ENCODE peak calls at places on chromosome X, in ten cellular contexts. L, R, J, Q, K, M, E, Z, N and X are unnamed samples.

GRCh38 chrX:134898450-134898849 is 92.3 kb upstream of the SMIM10 start:
- DNase-seq in N (no peak), Z (no peak), M (no peak), J (no peak), Q (no peak), R (no peak), L (no peak), E (no peak), K (no peak), X (no peak)

GRCh38 chrX:22652596-22652995 is 347.2 kb upstream of the DDX53 start:
- DNase-seq in Q (no peak), R (no peak), K (peak), E (no peak), L (peak), Z (no peak), M (peak), J (peak), N (no peak), X (no peak)

GRCh38 chrX:12013220-12013619 is 125.1 kb upstream of the FRMPD4 start:
- DNase-seq in J (peak), N (no peak), Z (no peak), E (no peak), M (no peak), Q (peak), L (no peak), K (no peak), R (no peak), X (no peak)

GRCh38 chrX:54180403-54180802 is 2.7 kb downstream of the FAM120C start:
- DNase-seq in Z (no peak), J (peak), L (no peak), N (no peak), E (no peak), R (no peak), K (no peak), M (no peak), Q (no peak), X (no peak)

GRCh38 chrX:701673-702072 is 71.1 kb downstream of the SHOX start:
- DNase-seq in K (no peak), J (no peak), R (no peak), E (no peak), Q (no peak), N (no peak), M (no peak), Z (no peak), L (no peak), X (no peak)

GRCh38 chrX:107742754-107743191 is 32.8 kb downstream of the TSC22D3 start:
- DNase-seq in M (no peak), R (no peak), K (no peak), E (no peak), Z (no peak), Q (no peak), L (no peak), N (no peak), J (no peak), X (no peak)

GRCh38 chrX:18574591-18574990 is 97.3 kb downstream of the RS1 start:
- DNase-seq in K (peak), J (peak), Q (no peak), E (no peak), R (no peak), Z (no peak), N (no peak), M (no peak), L (peak), X (no peak)

GRCh38 chrX:68994135-68994882 is 165.5 kb downstream of the EFNB1 start:
- DNase-seq in R (no peak), L (no peak), K (no peak), Z (no peak), Q (no peak), M (no peak), J (no peak), E (no peak), N (peak), X (no peak)

GRCh38 chrX:115952417-115953092 is 218.0 kb upstream of the AGTR2 start:
- DNase-seq in N (no peak), L (no peak), R (peak), Q (no peak), J (no peak), E (no peak), Z (no peak), K (no peak), M (no peak), X (no peak)

GRCh38 chrX:40167240-40168182 is 69.8 kb upstream of the BCOR start:
- DNase-seq in Z (no peak), N (no peak), L (peak), R (peak), E (peak), M (peak), K (no peak), Q (no peak), J (no peak), X (no peak)

GRCh38 chrX:78452356-78452755 is 124.9 kb upstream of the CYSLTR1 start:
- DNase-seq in M (no peak), J (no peak), Q (no peak), Z (no peak), N (no peak), L (no peak), E (no peak), R (no peak), K (no peak), X (no peak)

GRCh38 chrX:79161655-79162054 is 17.2 kb downstream of the GPR174 start:
- DNase-seq in E (no peak), N (no peak), Z (no peak), J (no peak), K (no peak), M (no peak), Q (no peak), R (no peak), L (no peak), X (peak)

GRCh38 chrX:45747905-45748304 is 547.2 kb upstream of the DIPK2B start:
- DNase-seq in R (no peak), Q (no peak), J (no peak), E (no peak), L (no peak), Z (no peak), M (no peak), N (no peak), K (no peak), X (no peak)

GRCh38 chrX:13747836-13748235 is 13.3 kb downstream of the OFD1 start:
- DNase-seq in Q (no peak), Z (no peak), L (peak), K (peak), E (peak), J (peak), M (no peak), R (peak), N (peak), X (no peak)

GRCh38 chrX:136608295-136608933 is 39.5 kb upstream of the CD40LG start:
- DNase-seq in J (peak), Q (no peak), Z (no peak), N (peak), R (no peak), E (peak), L (no peak), M (no peak), K (peak), X (peak)

GRCh38 chrX:154717824-154718223 is 33.1 kb downstream of the GAB3 start:
- DNase-seq in J (peak), N (peak), M (no peak), K (peak), R (no peak), E (no peak), Z (no peak), L (peak), Q (no peak), X (no peak)

GRCh38 chrX:147476008-147476407 is 435.7 kb upstream of the FMR1 start:
- DNase-seq in N (peak), Z (no peak), R (no peak), E (peak), K (peak), L (peak), Q (peak), J (peak), M (no peak), X (no peak)

GRCh38 chrX:153662266-153662665 is 11.3 kb downstream of the PNCK start:
- DNase-seq in M (no peak), E (peak), Q (no peak), R (no peak), L (peak), K (peak), N (peak), J (no peak), Z (peak), X (peak)